ENCODE peak calls at places on chromosomes 12 and 14, in four cellular contexts. C, F, K and Y are unnamed samples. For H3K4me1 and H3K9me3, the result is how much of the 10 kb centered on the place peaks cover.

GRCh38 chr14:104770851-104771272 is 17.9 kb downstream of the SIVA1 start:
- DNase-seq in C (no peak), K (no peak), F (no peak), Y (no peak)

GRCh38 chr12:9741726-9742125 is 8.8 kb upstream of the CLECL1 start:
- DNase-seq in C (peak), F (no peak), K (peak), Y (no peak)

GRCh38 chr12:82176016-82176415 is 182.2 kb downstream of the CCDC59 start:
- DNase-seq in K (no peak), F (no peak), C (no peak), Y (no peak)

GRCh38 chr14:92563359-92563758 is 49.8 kb downstream of the RIN3 start:
- DNase-seq in K (no peak), C (no peak), F (no peak), Y (no peak)

GRCh38 chr12:56257491-56258067 is 605 bp downstream of the ANKRD52 start:
- DNase-seq in F (no peak), K (no peak), C (no peak), Y (peak)

GRCh38 chr12:85448548-85449139 is 168.6 kb downstream of the ALX1 start:
- DNase-seq in F (no peak), C (no peak), K (no peak), Y (no peak)

GRCh38 chr14:29216316-29216715 is 449.7 kb downstream of the FOXG1 start:
- DNase-seq in F (no peak), C (no peak), K (no peak), Y (no peak)

GRCh38 chr12:7271904-7272303 is 32.0 kb upstream of the ACSM4 start:
- DNase-seq in C (no peak), K (no peak), F (no peak), Y (no peak)

GRCh38 chr14:89399594-89400068 is 17.4 kb downstream of the FOXN3 start:
- DNase-seq in C (no peak), F (no peak), K (no peak), Y (no peak)

GRCh38 chr12:80684077-80684495 is 23.3 kb upstream of the MYF6 start:
- DNase-seq in C (no peak), F (no peak), K (no peak), Y (no peak)

GRCh38 chr14:58171090-58171489 is 19.1 kb upstream of the ARMH4 start:
- DNase-seq in C (no peak), F (peak), K (peak), Y (peak)

GRCh38 chr14:88599321-88599720 is 36.5 kb downstream of the ZC3H14 start:
- DNase-seq in C (no peak), F (no peak), K (no peak), Y (no peak)

GRCh38 chr12:63103489-63104131 is 47.4 kb downstream of the AVPR1A start:
- DNase-seq in F (no peak), C (no peak), K (no peak), Y (no peak)

GRCh38 chr12:119749666-119750065 is 81.7 kb downstream of the PRKAB1 start:
- DNase-seq in K (no peak), C (no peak), F (no peak), Y (no peak)

GRCh38 chr14:75454963-75455546 is 27.2 kb downstream of the JDP2 start:
- DNase-seq in C (no peak), F (peak), K (peak), Y (no peak)

GRCh38 chr14:54000341-54000811 is 43.8 kb upstream of the BMP4 start:
- DNase-seq in C (no peak), F (no peak), K (no peak), Y (no peak)

GRCh38 chr12:125455556-125455955 is 390.3 kb downstream of the AACS start:
- DNase-seq in K (no peak), C (no peak), F (no peak), Y (no peak)

GRCh38 chr12:71872401-71872800 is 32.8 kb downstream of the TBC1D15 start:
- DNase-seq in C (no peak), F (no peak), K (no peak), Y (no peak)

GRCh38 chr14:34003052-34003668 is 52.3 kb upstream of the EGLN3 start:
- DNase-seq in C (no peak), F (no peak), K (no peak), Y (no peak)

GRCh38 chr14:33999771-34000291 is 49.0 kb upstream of the EGLN3 start:
- DNase-seq in K (no peak), C (no peak), F (no peak), Y (no peak)

GRCh38 chr14:34005901-34006300 is 55.0 kb upstream of the EGLN3 start:
- DNase-seq in K (no peak), F (no peak), C (no peak), Y (no peak)

GRCh38 chr14:34000396-34000795 is 49.5 kb upstream of the EGLN3 start:
- DNase-seq in C (no peak), K (no peak), F (peak), Y (no peak)

DNA sequence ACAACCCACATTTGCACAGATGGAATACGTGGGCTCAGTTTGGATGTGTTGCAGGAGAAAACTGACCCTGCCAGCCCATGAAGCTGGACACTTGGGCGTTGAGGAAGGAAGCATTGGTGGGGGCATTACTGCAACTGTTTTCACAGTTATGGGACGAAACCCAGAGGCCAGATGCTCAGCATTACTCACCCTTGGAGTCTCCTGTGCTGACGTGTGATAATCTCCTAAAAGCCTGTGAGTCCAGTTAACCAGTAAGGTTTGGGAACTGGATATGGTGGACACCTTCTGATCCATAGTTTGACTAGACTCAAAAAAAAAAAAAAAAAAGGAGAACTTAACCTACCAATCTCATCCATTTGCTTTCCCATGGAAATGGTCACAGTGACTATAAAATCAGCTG is 52.8 kb upstream of the EGLN3 start:
- DNase-seq in F (no peak), K (no peak), C (no peak), Y (no peak)
- H3K4me3 ChIP-seq in F (no peak), K (no peak), C (no peak), Y (no peak)

GRCh38 chr14:85583311-85583710 is 53.4 kb downstream of the FLRT2 start:
- DNase-seq in F (no peak), C (no peak), K (no peak), Y (no peak)
- H3K4me1 ChIP-seq in F (under half), C (under half), K (under half), Y (under half)

DNA sequence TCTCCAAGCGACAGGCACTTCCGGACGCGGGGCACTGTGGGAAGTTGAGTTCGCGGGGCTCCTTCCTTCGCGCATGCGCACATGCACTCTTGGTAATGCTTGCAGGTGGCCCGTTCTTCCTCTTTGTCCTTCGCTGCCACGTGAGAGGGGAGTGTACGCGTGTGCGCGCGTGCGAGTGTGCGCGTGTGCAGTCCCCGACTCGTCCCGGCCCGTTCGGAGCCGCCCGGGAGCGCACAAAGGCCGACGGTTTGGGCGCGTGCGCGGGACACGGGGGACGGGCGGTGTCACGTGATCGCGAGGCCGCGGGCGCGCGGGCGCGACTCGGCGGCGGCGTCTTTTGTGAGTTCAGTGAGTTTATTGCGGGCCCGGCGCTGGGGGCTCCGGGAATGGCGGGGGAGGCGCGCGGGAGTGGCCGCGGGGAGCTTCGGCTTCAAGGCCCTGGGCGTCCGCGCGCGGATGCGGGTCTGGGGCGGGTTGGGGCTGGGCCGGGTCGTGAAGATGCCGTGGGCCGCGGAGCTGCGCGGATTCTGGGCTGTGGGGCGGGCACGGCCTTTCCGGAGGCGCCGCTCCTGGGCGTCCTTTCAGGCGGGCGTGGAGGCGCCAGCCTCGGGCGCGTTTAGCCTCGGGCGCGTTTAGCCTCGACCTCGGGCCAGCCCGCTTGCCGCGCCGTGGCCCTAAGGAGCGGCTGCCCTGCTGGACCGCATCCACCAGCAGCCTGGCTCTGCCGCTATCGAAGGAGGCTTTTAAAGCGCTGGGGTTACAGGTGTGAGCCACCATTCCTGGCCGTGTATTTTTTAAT is at the start of gene ZNF84:
- DNase-seq in C (peak), F (peak), K (peak), Y (peak)
- H3K9me3 ChIP-seq in C (under half), F (under half), K (half or more), Y (half or more)

DNA sequence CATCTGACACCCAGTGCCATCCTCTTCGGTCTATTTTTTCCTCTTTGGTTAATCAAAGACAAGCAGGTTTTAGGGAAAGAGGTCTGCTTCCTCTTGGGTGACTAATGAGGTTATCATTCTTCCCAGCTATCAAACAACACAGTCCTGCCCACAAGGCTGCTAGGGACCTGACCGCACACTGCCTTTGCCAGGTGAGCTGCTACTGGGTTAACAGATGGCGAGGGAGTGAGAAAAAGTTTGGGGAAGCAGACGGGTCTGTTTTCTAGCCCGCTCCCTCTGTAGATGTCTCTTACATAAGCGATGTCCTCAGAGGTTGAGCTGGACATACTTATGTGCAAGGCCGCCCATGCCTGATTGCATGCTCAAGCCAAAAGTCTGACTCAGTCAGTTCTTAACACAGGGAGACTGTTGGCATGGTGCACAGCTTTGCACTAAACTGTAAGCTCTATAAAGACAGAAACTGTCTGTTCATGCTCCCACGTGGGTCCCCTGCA is 94.1 kb downstream of the SLC15A4 start:
- DNase-seq in C (no peak), K (no peak), F (no peak), Y (no peak)
- H3K4me3 ChIP-seq in C (no peak), K (no peak), F (no peak), Y (no peak)

GRCh38 chr12:122835693-122836026 is 403 bp downstream of the HIP1R start:
- DNase-seq in F (no peak), K (no peak), C (no peak), Y (peak)

GRCh38 chr12:122836027-122836921 is 1.0 kb downstream of the HIP1R start:
- DNase-seq in K (peak), F (no peak), C (peak), Y (peak)

GRCh38 chr12:122839907-122840554 is 4.8 kb downstream of the HIP1R start:
- DNase-seq in C (no peak), F (no peak), K (no peak), Y (no peak)

GRCh38 chr12:122838841-122839240 is 3.6 kb downstream of the HIP1R start:
- DNase-seq in C (no peak), K (no peak), F (no peak), Y (no peak)

GRCh38 chr12:122837306-122838265 is 2.3 kb downstream of the HIP1R start:
- DNase-seq in F (no peak), K (peak), C (no peak), Y (peak)
- H3K4me1 ChIP-seq in F (under half), K (half or more), C (under half), Y (half or more)

DNA sequence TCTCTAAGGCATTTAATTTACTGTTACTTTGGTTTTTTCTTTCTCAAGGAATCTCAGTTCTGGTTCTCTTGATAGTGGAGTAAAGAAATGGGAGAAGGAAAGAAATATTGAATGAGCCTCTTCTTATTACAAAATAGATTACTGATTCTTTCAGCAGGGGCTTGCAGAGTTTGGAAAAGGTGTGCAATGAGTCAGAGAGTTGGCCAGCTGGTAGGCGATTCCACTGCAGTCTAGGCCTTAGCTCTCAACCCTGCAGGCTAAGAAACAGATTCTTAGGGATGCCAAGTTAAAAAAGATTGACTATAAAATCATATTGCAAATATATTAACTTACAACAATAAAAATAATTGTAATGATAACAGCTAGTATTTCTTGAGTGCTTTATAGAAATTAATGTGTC is 25.8 kb downstream of the NR1H4 start:
- DNase-seq in K (no peak), F (no peak), C (no peak), Y (no peak)
- H3K9me3 ChIP-seq in K (under half), F (under half), C (under half), Y (under half)

GRCh38 chr14:64914237-64914971 is at the start of gene CHURC1:
- DNase-seq in F (peak), C (peak), K (peak), Y (peak)

GRCh38 chr14:64918216-64918615 is 4.0 kb downstream of the CHURC1 start:
- DNase-seq in K (no peak), F (no peak), C (no peak), Y (no peak)

GRCh38 chr14:64915025-64915424 is 770 bp downstream of the CHURC1 start:
- DNase-seq in K (no peak), F (no peak), C (no peak), Y (no peak)

GRCh38 chr14:64919215-64919614 is 5.0 kb downstream of the CHURC1 start:
- DNase-seq in K (no peak), C (no peak), F (no peak), Y (no peak)

GRCh38 chr14:64915797-64916196 is 1.5 kb downstream of the CHURC1 start:
- DNase-seq in F (no peak), C (no peak), K (no peak), Y (no peak)
- H3K4me3 ChIP-seq in F (no peak), C (peak), K (no peak), Y (no peak)

GRCh38 chr14:95508377-95508776 is 8.1 kb downstream of the SYNE3 start:
- DNase-seq in K (no peak), F (no peak), C (no peak), Y (no peak)

GRCh38 chr14:95507701-95508103 is 8.7 kb downstream of the SYNE3 start:
- DNase-seq in K (peak), C (no peak), F (no peak), Y (no peak)

GRCh38 chr14:95505030-95505589 is 11.3 kb downstream of the SYNE3 start:
- DNase-seq in F (no peak), K (no peak), C (no peak), Y (no peak)

GRCh38 chr14:95509512-95509911 is 6.9 kb downstream of the SYNE3 start:
- DNase-seq in K (no peak), F (no peak), C (no peak), Y (no peak)

GRCh38 chr14:95507174-95507573 is 9.3 kb downstream of the SYNE3 start:
- DNase-seq in K (peak), F (peak), C (no peak), Y (no peak)
- H3K4me1 ChIP-seq in K (under half), F (under half), C (under half), Y (under half)

GRCh38 chr12:38118632-38119031 is 197.9 kb upstream of the ALG10B start:
- DNase-seq in F (no peak), C (no peak), K (no peak), Y (no peak)

GRCh38 chr12:38123566-38124246 is 192.9 kb upstream of the ALG10B start:
- DNase-seq in C (no peak), K (no peak), F (no peak), Y (no peak)

GRCh38 chr12:38120438-38120837 is 196.1 kb upstream of the ALG10B start:
- DNase-seq in K (no peak), F (no peak), C (no peak), Y (no peak)

DNA sequence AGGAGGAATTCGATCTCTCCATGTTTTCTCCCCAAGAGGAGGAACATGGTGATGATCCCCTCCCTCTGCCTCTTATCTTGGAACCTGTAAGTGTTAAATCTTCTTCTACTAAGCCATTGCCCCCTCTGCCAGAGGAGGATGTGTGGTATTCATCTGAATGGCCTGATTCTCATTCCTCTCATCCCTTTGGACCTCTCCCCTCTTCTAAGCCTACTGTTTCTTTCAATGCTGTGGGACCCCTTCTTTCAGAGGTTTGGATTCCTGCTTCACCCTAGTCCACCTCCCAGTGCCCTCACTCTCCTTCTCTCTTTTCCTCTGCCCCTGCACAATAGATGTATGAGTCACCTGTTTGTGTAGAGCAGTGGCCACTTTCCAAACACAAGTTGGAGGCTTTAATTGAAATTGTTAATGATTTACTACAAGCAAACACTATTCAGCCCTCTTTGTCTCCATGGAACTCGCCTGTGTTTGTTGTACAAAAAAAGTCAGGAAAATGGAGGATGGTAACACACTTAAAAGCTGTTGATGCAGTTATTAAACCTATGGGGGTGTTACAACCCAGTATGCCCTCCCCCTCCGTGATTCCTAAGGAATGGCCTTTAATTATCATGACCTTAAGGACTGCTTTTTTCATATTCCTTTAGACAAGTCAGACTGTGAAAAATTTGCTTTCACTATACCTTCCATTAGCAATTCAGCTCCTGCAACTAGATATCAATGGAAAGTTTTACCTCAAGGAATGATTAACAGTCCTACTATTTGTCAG is 192.1 kb upstream of the ALG10B start:
- DNase-seq in C (no peak), K (peak), F (no peak), Y (no peak)
- H3K9me3 ChIP-seq in C (under half), K (under half), F (under half), Y (under half)